ENCODE peak calls at places on chromosomes 4 and X, in four cellular contexts. G is GM12878, O is K562, S is HepG2. J is an unnamed sample.

GRCh38 chr4:99612704-99613103 is 38.1 kb downstream of the MTTP start:
- DNase-seq in G (no peak), O (no peak), S (no peak), J (no peak)

GRCh38 chr4:169952236-169953088 is 73.7 kb downstream of the MFAP3L start:
- DNase-seq in G (peak), O (no peak), S (no peak), J (no peak)

GRCh38 chr4:185088899-185089298 is 54.2 kb upstream of the SLC25A4 start:
- DNase-seq in S (no peak), G (no peak), O (no peak), J (no peak)

GRCh38 chr4:184248216-184248615 is 30.5 kb upstream of the ENPP6 start:
- DNase-seq in O (no peak), S (no peak), G (no peak), J (no peak)

GRCh38 chr4:88629826-88630225 is 37.5 kb downstream of the HERC3 start:
- DNase-seq in G (no peak), O (no peak), S (no peak), J (no peak)

GRCh38 chr4:84778041-84778440 is 188.4 kb downstream of the WDFY3 start:
- DNase-seq in O (no peak), S (no peak), G (no peak), J (no peak)

GRCh38 chr4:60780874-60781273 is 419.3 kb upstream of the ADGRL3 start:
- DNase-seq in S (no peak), O (no peak), G (no peak), J (no peak)

GRCh38 chr4:134501973-134502372 is 300.4 kb upstream of the PABPC4L start:
- DNase-seq in S (no peak), G (no peak), O (no peak), J (no peak)

GRCh38 chr4:173264245-173264959 is 69.8 kb downstream of the HMGB2 start:
- DNase-seq in O (peak), G (no peak), S (no peak), J (no peak)

GRCh38 chr4:74635490-74636123 is 158.7 kb downstream of the BTC start:
- DNase-seq in S (no peak), O (no peak), G (no peak), J (no peak)

GRCh38 chr4:2537011-2537830 is 774 bp downstream of the FAM193A start:
- DNase-seq in O (peak), G (no peak), S (peak), J (peak)

GRCh38 chr4:42655921-42656735 is 777 bp downstream of the ATP8A1 start:
- DNase-seq in S (peak), O (no peak), G (no peak), J (peak)

GRCh38 chrX:47749185-47749967 is 87.3 kb upstream of the ZNF81 start:
- DNase-seq in O (no peak), S (no peak), G (no peak), J (no peak)
- TF ChIP-seq FOXK2 in O (no peak), S (no peak), G (no peak), J (no peak)

GRCh38 chrX:134604701-134605271 is 53.5 kb downstream of the PLAC1 start:
- DNase-seq in S (no peak), G (no peak), O (no peak), J (no peak)
- TF ChIP-seq FOXK2 in S (no peak), G (no peak), O (no peak), J (no peak)

DNA sequence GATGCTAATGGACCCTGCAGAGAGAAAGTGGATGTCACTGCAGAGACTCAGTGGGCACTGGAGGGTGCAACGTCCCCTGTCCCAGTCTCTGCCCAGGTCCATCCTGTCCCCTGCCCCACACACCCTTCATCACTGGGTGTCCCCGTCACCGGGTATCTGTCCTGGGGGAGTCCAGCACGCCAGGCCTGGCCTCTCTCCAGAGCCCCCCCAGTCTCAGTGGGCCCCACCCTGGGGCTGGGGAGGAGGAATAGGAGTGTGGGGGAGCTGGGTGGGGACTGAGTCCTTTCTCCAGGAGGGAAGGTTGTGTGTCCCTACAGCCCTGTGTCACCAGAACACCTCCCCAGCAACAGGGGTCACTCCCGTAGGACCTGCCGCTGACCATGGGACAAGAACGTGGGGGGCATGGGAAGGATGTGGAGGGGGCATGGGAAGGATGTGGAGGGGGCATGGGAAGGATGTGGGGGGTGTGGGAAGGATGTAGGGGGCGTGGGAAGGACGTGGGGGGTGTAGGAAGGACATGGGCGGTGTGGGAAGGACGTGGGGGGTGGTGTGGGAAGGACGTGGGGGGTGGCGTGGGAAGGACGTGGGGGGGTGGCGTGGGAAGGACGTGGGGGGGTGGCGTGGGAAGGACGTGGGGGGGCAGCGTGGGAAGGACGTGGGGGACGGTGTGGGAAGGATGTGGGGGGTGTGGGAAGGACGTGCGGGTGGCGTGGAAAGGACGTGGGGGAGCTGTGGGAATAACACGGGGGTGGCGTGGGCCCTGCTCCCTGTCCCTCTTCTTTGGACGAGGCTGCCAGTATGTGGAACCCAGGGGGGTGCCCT is 21.0 kb upstream of the SPON2 start:
- DNase-seq in S (no peak), G (no peak), O (no peak), J (no peak)
- TF ChIP-seq FOXK2 in S (no peak), G (no peak), O (no peak), J (no peak)

GRCh38 chrX:1932231-1932630 is 317.4 kb downstream of the ASMT start:
- DNase-seq in O (no peak), G (no peak), S (no peak), J (no peak)
- TF ChIP-seq FOXK2 in O (no peak), G (no peak), S (no peak), J (no peak)

DNA sequence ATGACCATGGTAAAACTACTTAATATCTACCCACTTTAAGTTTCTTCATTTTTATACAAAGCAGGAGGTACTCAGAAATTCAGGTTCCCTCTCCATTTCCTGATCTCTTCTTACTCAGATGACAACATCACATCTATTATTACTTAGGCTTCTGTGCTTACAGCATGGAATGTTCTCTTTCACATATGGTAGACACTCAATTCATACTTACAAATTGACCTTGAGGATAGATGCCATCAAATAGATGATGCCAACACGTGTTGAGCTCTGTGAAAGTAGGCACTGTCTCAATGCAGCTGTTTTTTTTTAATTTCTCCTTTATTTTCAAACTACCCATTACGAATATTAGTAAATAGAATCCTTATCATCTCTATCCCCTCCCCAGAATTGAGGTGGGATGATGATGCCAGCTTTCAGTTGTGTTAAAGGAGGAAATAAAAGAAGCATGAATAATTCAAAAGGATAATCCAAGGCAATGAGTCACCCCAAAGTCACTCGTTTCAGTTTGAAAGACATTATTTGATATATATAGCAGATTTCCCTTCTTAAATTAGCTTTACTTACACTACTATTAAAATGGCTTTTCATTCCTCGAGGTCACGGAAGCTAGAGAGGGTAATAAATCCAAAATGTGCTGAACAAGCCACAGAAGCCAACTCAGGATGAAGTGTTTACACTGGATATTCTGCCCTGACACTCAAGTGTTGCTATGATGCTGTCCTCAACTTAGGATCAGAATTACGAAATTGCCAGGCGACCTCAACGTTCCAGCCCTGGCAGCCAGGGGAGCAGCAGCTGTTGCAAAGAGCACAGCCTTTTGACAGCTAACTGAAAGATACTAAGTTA is 124.2 kb upstream of the EOLA2 start:
- DNase-seq in S (no peak), G (no peak), O (no peak), J (no peak)
- TF ChIP-seq FOXK2 in S (no peak), G (no peak), O (no peak), J (no peak)

GRCh38 chrX:76893930-76894329 is 466.4 kb downstream of the MAGEE1 start:
- DNase-seq in O (no peak), G (no peak), S (no peak), J (no peak)
- TF ChIP-seq FOXK2 in O (no peak), G (no peak), S (no peak), J (no peak)

GRCh38 chr4:168705121-168705520 is 208.3 kb downstream of the PALLD start:
- DNase-seq in S (no peak), O (no peak), G (no peak), J (no peak)
- TF ChIP-seq FOXK2 in S (no peak), O (no peak), G (no peak), J (no peak)

GRCh38 chr4:40555176-40555900 is 74.3 kb downstream of the RBM47 start:
- DNase-seq in O (no peak), S (no peak), G (no peak), J (no peak)
- TF ChIP-seq FOXK2 in O (no peak), S (no peak), G (no peak), J (no peak)

GRCh38 chr4:78584863-78585576 is 33.5 kb downstream of the ANXA3 start:
- DNase-seq in G (no peak), S (peak), O (no peak), J (no peak)

GRCh38 chr4:78588894-78589545 is 37.5 kb downstream of the ANXA3 start:
- DNase-seq in G (no peak), O (no peak), S (no peak), J (no peak)

GRCh38 chr4:78591404-78591803 is 39.8 kb downstream of the ANXA3 start:
- DNase-seq in O (no peak), G (no peak), S (no peak), J (no peak)

GRCh38 chr4:78581626-78582025 is 30.1 kb downstream of the ANXA3 start:
- DNase-seq in O (no peak), G (no peak), S (no peak), J (no peak)

GRCh38 chr4:78585633-78586032 is 34.1 kb downstream of the ANXA3 start:
- DNase-seq in O (no peak), G (no peak), S (no peak), J (no peak)
- TF ChIP-seq FOXK2 in O (no peak), G (no peak), S (no peak), J (no peak)